ENCODE peak calls at places on chromosomes 13 and 19, in six cellular contexts. One of them, this sample, is unnamed.

GRCh38 chr13:50085063-50085462 is 69.8 kb downstream of the KCNRG start:
- DNase-seq in HFF-Myc: no peak
- DNase-seq in body of pancreas: no peak
- DNase-seq in breast epithelium: no peak
- DNase-seq in fibroblast of villous mesenchyme: peak
- DNase-seq in cardiac muscle cell: peak
- DNase-seq in this sample: peak

GRCh38 chr19:3550947-3551807 is 6.2 kb downstream of the MFSD12 start:
- DNase-seq in fibroblast of villous mesenchyme: no peak
- DNase-seq in breast epithelium: no peak
- DNase-seq in HFF-Myc: no peak
- DNase-seq in body of pancreas: no peak
- DNase-seq in cardiac muscle cell: no peak
- DNase-seq in this sample: no peak

GRCh38 chr13:23889598-23890224 is 511 bp upstream of the MIPEP start:
- DNase-seq in breast epithelium: no peak
- DNase-seq in cardiac muscle cell: peak
- DNase-seq in fibroblast of villous mesenchyme: no peak
- DNase-seq in body of pancreas: no peak
- DNase-seq in HFF-Myc: no peak
- DNase-seq in this sample: peak

GRCh38 chr19:44626067-44626624 is 12.8 kb downstream of the IGSF23 start:
- DNase-seq in breast epithelium: peak
- DNase-seq in cardiac muscle cell: no peak
- DNase-seq in HFF-Myc: peak
- DNase-seq in body of pancreas: peak
- DNase-seq in fibroblast of villous mesenchyme: peak
- DNase-seq in this sample: no peak

GRCh38 chr13:60230593-60230992 is 66.9 kb upstream of the DIAPH3 start:
- DNase-seq in body of pancreas: no peak
- DNase-seq in cardiac muscle cell: peak
- DNase-seq in HFF-Myc: no peak
- DNase-seq in fibroblast of villous mesenchyme: peak
- DNase-seq in breast epithelium: no peak
- DNase-seq in this sample: no peak

GRCh38 chr13:74145249-74145970 is 11.2 kb upstream of the KLF12 start:
- DNase-seq in fibroblast of villous mesenchyme: peak
- DNase-seq in body of pancreas: no peak
- DNase-seq in HFF-Myc: no peak
- DNase-seq in cardiac muscle cell: no peak
- DNase-seq in breast epithelium: no peak
- DNase-seq in this sample: no peak

GRCh38 chr19:23392706-23393105 is 2.6 kb downstream of the ZNF91 start:
- DNase-seq in body of pancreas: no peak
- DNase-seq in cardiac muscle cell: no peak
- DNase-seq in HFF-Myc: no peak
- DNase-seq in breast epithelium: no peak
- DNase-seq in fibroblast of villous mesenchyme: peak
- DNase-seq in this sample: peak

GRCh38 chr19:34428549-34429285 is 536 bp downstream of the UBA2 start:
- DNase-seq in cardiac muscle cell: peak
- DNase-seq in body of pancreas: peak
- DNase-seq in breast epithelium: no peak
- DNase-seq in HFF-Myc: no peak
- DNase-seq in fibroblast of villous mesenchyme: peak
- DNase-seq in this sample: peak

GRCh38 chr19:43651758-43652545 is 12.3 kb upstream of the CADM4 start:
- DNase-seq in cardiac muscle cell: peak
- DNase-seq in breast epithelium: peak
- DNase-seq in fibroblast of villous mesenchyme: peak
- DNase-seq in body of pancreas: peak
- DNase-seq in HFF-Myc: peak
- DNase-seq in this sample: peak

GRCh38 chr19:51246153-51246552 is 4.7 kb upstream of the SIGLECL1 start:
- DNase-seq in HFF-Myc: no peak
- DNase-seq in cardiac muscle cell: no peak
- DNase-seq in fibroblast of villous mesenchyme: no peak
- DNase-seq in breast epithelium: no peak
- DNase-seq in body of pancreas: no peak
- DNase-seq in this sample: peak

GRCh38 chr13:26253787-26254582 is at the start of gene CDK8:
- DNase-seq in breast epithelium: peak
- DNase-seq in fibroblast of villous mesenchyme: peak
- DNase-seq in cardiac muscle cell: peak
- DNase-seq in body of pancreas: peak
- DNase-seq in HFF-Myc: peak
- DNase-seq in this sample: peak

GRCh38 chr13:51797664-51798488 is 6.1 kb downstream of the DHRS12 start:
- DNase-seq in cardiac muscle cell: peak
- DNase-seq in body of pancreas: peak
- DNase-seq in breast epithelium: no peak
- DNase-seq in HFF-Myc: no peak
- DNase-seq in fibroblast of villous mesenchyme: peak
- DNase-seq in this sample: peak

GRCh38 chr13:106472621-106473020 is 62.8 kb downstream of the EFNB2 start:
- DNase-seq in cardiac muscle cell: no peak
- DNase-seq in breast epithelium: no peak
- DNase-seq in fibroblast of villous mesenchyme: no peak
- DNase-seq in HFF-Myc: no peak
- DNase-seq in body of pancreas: no peak
- DNase-seq in this sample: no peak

GRCh38 chr13:88051746-88052482 is 380.7 kb downstream of the SLITRK5 start:
- DNase-seq in HFF-Myc: no peak
- DNase-seq in body of pancreas: no peak
- DNase-seq in fibroblast of villous mesenchyme: no peak
- DNase-seq in cardiac muscle cell: no peak
- DNase-seq in breast epithelium: no peak
- DNase-seq in this sample: peak

GRCh38 chr19:17863520-17864182 is 3.9 kb downstream of the RPL18A start:
- DNase-seq in HFF-Myc: no peak
- DNase-seq in cardiac muscle cell: no peak
- DNase-seq in breast epithelium: no peak
- DNase-seq in fibroblast of villous mesenchyme: no peak
- DNase-seq in body of pancreas: no peak
- DNase-seq in this sample: no peak

GRCh38 chr19:29667941-29668340 is 2.7 kb downstream of the PLEKHF1 start:
- DNase-seq in HFF-Myc: no peak
- DNase-seq in breast epithelium: peak
- DNase-seq in cardiac muscle cell: no peak
- DNase-seq in body of pancreas: no peak
- DNase-seq in fibroblast of villous mesenchyme: no peak
- DNase-seq in this sample: no peak

GRCh38 chr19:29672319-29672932 is 7.2 kb downstream of the PLEKHF1 start:
- DNase-seq in breast epithelium: peak
- DNase-seq in body of pancreas: no peak
- DNase-seq in cardiac muscle cell: no peak
- DNase-seq in HFF-Myc: no peak
- DNase-seq in fibroblast of villous mesenchyme: no peak
- DNase-seq in this sample: no peak

GRCh38 chr19:29671393-29672076 is 6.3 kb downstream of the PLEKHF1 start:
- DNase-seq in cardiac muscle cell: no peak
- DNase-seq in HFF-Myc: no peak
- DNase-seq in body of pancreas: peak
- DNase-seq in fibroblast of villous mesenchyme: no peak
- DNase-seq in breast epithelium: peak
- DNase-seq in this sample: peak

GRCh38 chr19:29668746-29669609 is 3.7 kb downstream of the PLEKHF1 start:
- DNase-seq in HFF-Myc: no peak
- DNase-seq in breast epithelium: peak
- DNase-seq in fibroblast of villous mesenchyme: no peak
- DNase-seq in body of pancreas: no peak
- DNase-seq in cardiac muscle cell: no peak
- DNase-seq in this sample: no peak

DNA sequence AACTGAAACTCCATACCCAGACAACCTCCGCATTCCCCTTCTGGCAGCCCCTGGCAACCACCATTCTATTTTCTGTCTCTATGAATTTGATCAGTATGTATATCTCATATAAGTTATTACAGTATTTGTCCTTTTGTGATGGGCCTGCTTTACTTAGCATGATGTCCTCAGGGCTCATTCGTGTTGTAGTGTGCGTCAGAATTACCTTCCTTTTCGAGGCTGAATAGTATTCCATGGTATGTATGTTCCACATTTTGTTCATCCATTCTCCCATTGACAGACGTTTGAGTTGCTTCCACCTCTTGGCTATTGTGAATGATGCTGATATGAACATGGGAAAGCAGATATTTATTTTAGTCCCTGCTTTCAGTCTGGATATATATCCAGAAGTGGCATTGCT is 5.0 kb downstream of the PLEKHF1 start:
- DNase-seq in fibroblast of villous mesenchyme: no peak
- DNase-seq in cardiac muscle cell: no peak
- DNase-seq in breast epithelium: peak
- DNase-seq in body of pancreas: no peak
- DNase-seq in HFF-Myc: no peak
- DNase-seq in this sample: no peak
- TF ChIP-seq CTCF in fibroblast of villous mesenchyme: no peak
- TF ChIP-seq CTCF in cardiac muscle cell: no peak
- TF ChIP-seq CTCF in breast epithelium: no peak
- TF ChIP-seq CTCF in body of pancreas: no peak
- TF ChIP-seq CTCF in HFF-Myc: no peak
- TF ChIP-seq CTCF in this sample: no peak

GRCh38 chr19:29662278-29662603 is 3.0 kb upstream of the PLEKHF1 start:
- DNase-seq in HFF-Myc: no peak
- DNase-seq in breast epithelium: no peak
- DNase-seq in cardiac muscle cell: no peak
- DNase-seq in body of pancreas: no peak
- DNase-seq in fibroblast of villous mesenchyme: no peak
- DNase-seq in this sample: no peak
- TF ChIP-seq CTCF in HFF-Myc: no peak
- TF ChIP-seq CTCF in breast epithelium: no peak
- TF ChIP-seq CTCF in cardiac muscle cell: no peak
- TF ChIP-seq CTCF in body of pancreas: no peak
- TF ChIP-seq CTCF in fibroblast of villous mesenchyme: no peak
- TF ChIP-seq CTCF in this sample: no peak

DNA sequence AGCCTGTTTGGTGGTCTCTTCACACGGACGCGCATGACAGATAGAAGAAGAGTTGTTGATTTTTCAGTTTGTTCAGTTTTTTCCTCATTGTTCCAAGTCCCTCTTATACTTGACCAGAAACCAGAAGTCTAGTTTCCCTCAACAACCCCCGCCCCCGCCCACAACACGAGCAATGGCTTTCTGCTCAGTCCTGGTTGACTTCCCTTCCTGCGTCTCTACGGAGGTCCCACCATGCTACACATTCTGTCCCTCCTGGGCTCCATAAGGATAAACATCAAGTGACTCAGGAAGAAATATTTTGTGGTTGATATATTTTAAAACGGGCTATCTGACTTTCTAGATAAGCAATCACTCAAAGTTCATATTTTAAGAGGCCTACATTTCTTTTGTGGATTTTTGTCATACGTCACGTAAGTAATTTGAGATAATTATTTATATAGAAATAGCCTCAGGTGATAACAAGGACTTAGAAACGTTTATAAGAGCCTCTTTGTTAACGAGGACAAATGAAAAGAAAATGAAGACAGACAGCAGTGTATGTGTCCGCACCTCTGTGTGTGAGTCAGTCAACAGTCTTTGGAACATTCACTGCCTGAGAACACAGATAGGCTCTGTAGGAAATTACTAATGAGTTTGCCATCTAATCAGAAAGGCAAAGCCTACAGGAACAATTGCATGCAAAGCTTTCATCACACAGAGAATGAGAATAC is 214.4 kb downstream of the RAP2A start:
- DNase-seq in breast epithelium: no peak
- DNase-seq in body of pancreas: no peak
- DNase-seq in fibroblast of villous mesenchyme: peak
- DNase-seq in HFF-Myc: no peak
- DNase-seq in cardiac muscle cell: no peak
- DNase-seq in this sample: no peak
- TF ChIP-seq CTCF in breast epithelium: no peak
- TF ChIP-seq CTCF in body of pancreas: no peak
- TF ChIP-seq CTCF in fibroblast of villous mesenchyme: no peak
- TF ChIP-seq CTCF in HFF-Myc: no peak
- TF ChIP-seq CTCF in cardiac muscle cell: no peak
- TF ChIP-seq CTCF in this sample: no peak

GRCh38 chr19:50053119-50053518 is 27.3 kb downstream of the ZNF473 start:
- DNase-seq in fibroblast of villous mesenchyme: no peak
- DNase-seq in cardiac muscle cell: no peak
- DNase-seq in body of pancreas: no peak
- DNase-seq in breast epithelium: no peak
- DNase-seq in HFF-Myc: no peak
- DNase-seq in this sample: no peak
- TF ChIP-seq CTCF in fibroblast of villous mesenchyme: no peak
- TF ChIP-seq CTCF in cardiac muscle cell: no peak
- TF ChIP-seq CTCF in body of pancreas: no peak
- TF ChIP-seq CTCF in breast epithelium: no peak
- TF ChIP-seq CTCF in HFF-Myc: no peak
- TF ChIP-seq CTCF in this sample: no peak

GRCh38 chr19:19644054-19644388 is 564 bp upstream of the GMIP start:
- DNase-seq in HFF-Myc: no peak
- DNase-seq in breast epithelium: no peak
- DNase-seq in fibroblast of villous mesenchyme: no peak
- DNase-seq in cardiac muscle cell: no peak
- DNase-seq in body of pancreas: no peak
- DNase-seq in this sample: no peak
- TF ChIP-seq CTCF in HFF-Myc: no peak
- TF ChIP-seq CTCF in breast epithelium: no peak
- TF ChIP-seq CTCF in fibroblast of villous mesenchyme: no peak
- TF ChIP-seq CTCF in cardiac muscle cell: no peak
- TF ChIP-seq CTCF in body of pancreas: no peak
- TF ChIP-seq CTCF in this sample: no peak

DNA sequence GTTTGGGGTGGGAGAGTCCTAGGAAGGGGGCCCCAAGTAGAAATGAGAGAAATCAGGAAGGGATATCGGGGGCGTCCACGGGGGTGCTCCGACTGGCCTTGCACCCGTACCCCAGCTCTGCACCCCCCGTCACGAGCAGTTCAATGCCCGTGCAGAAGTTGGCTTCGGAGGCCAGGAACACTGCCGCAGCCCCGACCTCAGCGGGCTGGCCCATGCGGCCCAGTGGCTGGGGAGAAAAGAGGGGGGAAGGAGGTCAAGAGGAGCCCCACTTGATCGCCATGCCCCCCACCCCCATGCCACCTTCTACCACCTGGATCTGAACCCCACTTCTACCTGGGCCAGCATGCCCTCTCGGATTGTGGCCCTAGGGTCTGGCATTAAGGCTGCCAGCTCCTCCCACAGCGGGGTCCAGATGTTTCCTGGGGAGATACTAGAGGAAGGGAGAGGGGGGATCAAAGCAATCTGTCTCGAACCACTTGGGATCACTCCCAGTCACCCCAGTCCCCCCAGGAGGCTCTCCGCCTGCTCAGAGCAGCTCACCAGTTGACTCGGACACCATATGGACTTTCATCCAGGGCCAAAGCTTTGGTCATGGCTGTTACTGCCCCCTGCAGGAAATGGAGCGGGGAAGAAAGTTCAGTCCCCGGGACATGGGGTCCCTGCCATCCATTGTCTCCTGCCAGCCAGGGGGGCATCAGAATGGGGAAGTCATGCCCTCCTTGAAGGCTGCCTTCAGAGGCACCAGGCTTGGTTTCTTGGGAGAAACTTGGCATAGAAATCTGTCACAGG is 2.5 kb upstream of the BCAT2 start:
- DNase-seq in HFF-Myc: no peak
- DNase-seq in breast epithelium: no peak
- DNase-seq in cardiac muscle cell: no peak
- DNase-seq in fibroblast of villous mesenchyme: no peak
- DNase-seq in body of pancreas: no peak
- DNase-seq in this sample: peak
- TF ChIP-seq CTCF in HFF-Myc: peak
- TF ChIP-seq CTCF in breast epithelium: no peak
- TF ChIP-seq CTCF in cardiac muscle cell: peak
- TF ChIP-seq CTCF in fibroblast of villous mesenchyme: peak
- TF ChIP-seq CTCF in body of pancreas: no peak
- TF ChIP-seq CTCF in this sample: peak